ENCODE peak calls at places on chromosomes 12 and 14, in eight cellular contexts. N, T, E, K, P, O, Z and J are unnamed samples.

GRCh38 chr12:54993181-54993835 is 8.7 kb upstream of the TESPA1 start:
- DNase-seq in N (peak), T (peak), E (no peak), K (peak), P (no peak), O (peak), Z (peak), J (no peak)

GRCh38 chr14:91417134-91417982 is at the start of gene CCDC88C:
- DNase-seq in N (peak), T (peak), E (peak), K (no peak), P (peak), O (peak), Z (no peak), J (peak)

GRCh38 chr12:3534511-3534910 is 43.5 kb downstream of the PRMT8 start:
- DNase-seq in N (no peak), T (no peak), E (no peak), K (no peak), P (no peak), O (no peak), Z (no peak), J (no peak)

GRCh38 chr14:73241481-73242165 is 4.3 kb downstream of the PAPLN start:
- DNase-seq in N (no peak), T (no peak), E (no peak), K (no peak), P (no peak), O (no peak), Z (no peak), J (no peak)

GRCh38 chr14:53551862-53552261 is 398.7 kb upstream of the DDHD1 start:
- DNase-seq in N (no peak), T (no peak), E (no peak), K (no peak), P (no peak), O (no peak), Z (no peak), J (no peak)

GRCh38 chr12:109675411-109675810 is 38.2 kb upstream of the FAM222A start:
- DNase-seq in N (no peak), T (no peak), E (no peak), K (no peak), P (no peak), O (no peak), Z (no peak), J (no peak)

GRCh38 chr14:70698288-70698687 is 56.6 kb downstream of the TTC9 start:
- DNase-seq in N (no peak), T (peak), E (no peak), K (peak), P (no peak), O (peak), Z (peak), J (no peak)

GRCh38 chr12:7439579-7440505 is 4.1 kb downstream of the CD163L1 start:
- DNase-seq in N (no peak), T (no peak), E (peak), K (peak), P (peak), O (peak), Z (no peak), J (peak)

GRCh38 chr12:13152281-13152680 is 44.2 kb upstream of the EMP1 start:
- DNase-seq in N (peak), T (no peak), E (no peak), K (no peak), P (no peak), O (no peak), Z (peak), J (peak)

GRCh38 chr12:119910586-119910985 is 33.5 kb upstream of the CIT start:
- DNase-seq in N (no peak), T (no peak), E (no peak), K (no peak), P (no peak), O (no peak), Z (no peak), J (no peak)

GRCh38 chr14:73173092-73173735 is 36.9 kb downstream of the PSEN1 start:
- DNase-seq in N (no peak), T (peak), E (no peak), K (peak), P (no peak), O (peak), Z (no peak), J (no peak)

GRCh38 chr14:53011053-53011462 is 60.2 kb upstream of the FERMT2 start:
- DNase-seq in N (peak), T (peak), E (no peak), K (peak), P (peak), O (peak), Z (peak), J (peak)

GRCh38 chr12:116066381-116067230 is 210.9 kb downstream of the MED13L start:
- DNase-seq in N (peak), T (peak), E (no peak), K (peak), P (peak), O (peak), Z (no peak), J (peak)

GRCh38 chr12:64666054-64666914 is 56.0 kb downstream of the RASSF3 start:
- DNase-seq in N (no peak), T (peak), E (no peak), K (peak), P (no peak), O (no peak), Z (no peak), J (no peak)

GRCh38 chr12:65497645-65498044 is 219.2 kb downstream of the MSRB3 start:
- DNase-seq in N (no peak), T (no peak), E (no peak), K (no peak), P (no peak), O (no peak), Z (no peak), J (no peak)

GRCh38 chr12:121009744-121010143 is 6.5 kb downstream of the C12orf43 start:
- DNase-seq in N (no peak), T (peak), E (no peak), K (peak), P (no peak), O (peak), Z (no peak), J (no peak)

GRCh38 chr12:104490850-104491249 is 34.1 kb downstream of the CHST11 start:
- DNase-seq in N (no peak), T (no peak), E (no peak), K (no peak), P (no peak), O (no peak), Z (no peak), J (no peak)

GRCh38 chr12:81128930-81129554 is 51.2 kb downstream of the ACSS3 start:
- DNase-seq in N (no peak), T (peak), E (no peak), K (peak), P (no peak), O (peak), Z (peak), J (no peak)

GRCh38 chr12:65464930-65465329 is 186.4 kb downstream of the MSRB3 start:
- DNase-seq in N (no peak), T (peak), E (no peak), K (peak), P (no peak), O (no peak), Z (no peak), J (no peak)

GRCh38 chr14:93832665-93833064 is 44.4 kb upstream of the PRIMA1 start:
- DNase-seq in N (no peak), T (no peak), E (no peak), K (no peak), P (no peak), O (no peak), Z (no peak), J (no peak)

GRCh38 chr12:89345830-89346740 is 6.2 kb downstream of the DUSP6 start:
- DNase-seq in N (peak), T (peak), E (peak), K (peak), P (peak), O (no peak), Z (peak), J (peak)

GRCh38 chr14:92646952-92647461 is 101.4 kb downstream of the LGMN start:
- DNase-seq in N (no peak), T (peak), E (no peak), K (peak), P (no peak), O (peak), Z (no peak), J (no peak)

GRCh38 chr12:111268738-111269572 is 99.9 kb downstream of the PHETA1 start:
- DNase-seq in N (no peak), T (peak), E (no peak), K (no peak), P (no peak), O (no peak), Z (no peak), J (no peak)

GRCh38 chr14:50013198-50013918 is 103.0 kb downstream of the VCPKMT start:
- DNase-seq in N (no peak), T (peak), E (no peak), K (no peak), P (no peak), O (no peak), Z (no peak), J (no peak)

GRCh38 chr12:2960996-2961616 is 1.9 kb downstream of the TEAD4 start:
- DNase-seq in N (no peak), T (peak), E (no peak), K (peak), P (no peak), O (no peak), Z (no peak), J (no peak)

GRCh38 chr12:97323154-97323553 is 139.4 kb upstream of the RMST start:
- DNase-seq in N (no peak), T (no peak), E (no peak), K (no peak), P (no peak), O (no peak), Z (no peak), J (no peak)

GRCh38 chr12:91226951-91227350 is 44.3 kb upstream of the DCN start:
- DNase-seq in N (no peak), T (no peak), E (no peak), K (no peak), P (no peak), O (no peak), Z (no peak), J (no peak)

GRCh38 chr12:54584128-54584527 is 4.3 kb downstream of the PPP1R1A start:
- DNase-seq in N (no peak), T (no peak), E (no peak), K (no peak), P (no peak), O (no peak), Z (no peak), J (no peak)

GRCh38 chr12:106576848-106577247 is 6.0 kb upstream of the RFX4 start:
- DNase-seq in N (no peak), T (no peak), E (no peak), K (no peak), P (no peak), O (no peak), Z (no peak), J (no peak)

GRCh38 chr14:31025335-31026075 is at the start of gene AP4S1:
- DNase-seq in N (peak), T (peak), E (peak), K (no peak), P (peak), O (peak), Z (peak), J (peak)

GRCh38 chr14:75941030-75941429 is 40.8 kb downstream of the TGFB3 start:
- DNase-seq in N (no peak), T (no peak), E (no peak), K (peak), P (no peak), O (no peak), Z (peak), J (peak)

GRCh38 chr14:71004481-71004880 is 97.2 kb downstream of the PCNX1 start:
- DNase-seq in N (no peak), T (no peak), E (no peak), K (peak), P (no peak), O (no peak), Z (no peak), J (no peak)

GRCh38 chr12:93186621-93187020 is 191.1 kb upstream of the NUDT4 start:
- DNase-seq in N (no peak), T (no peak), E (no peak), K (no peak), P (no peak), O (no peak), Z (no peak), J (no peak)

GRCh38 chr12:55713721-55714120 is 2.1 kb upstream of the BLOC1S1 start:
- DNase-seq in N (no peak), T (peak), E (no peak), K (peak), P (no peak), O (peak), Z (no peak), J (no peak)

GRCh38 chr12:113200016-113200797 is 14.7 kb downstream of the RITA1 start:
- DNase-seq in N (no peak), T (no peak), E (no peak), K (no peak), P (no peak), O (no peak), Z (no peak), J (no peak)

GRCh38 chr14:58002618-58003017 is 136.7 kb upstream of the SLC35F4 start:
- DNase-seq in N (no peak), T (no peak), E (no peak), K (no peak), P (no peak), O (no peak), Z (no peak), J (no peak)

GRCh38 chr14:36690301-36691020 is 28.8 kb downstream of the PAX9 start:
- DNase-seq in N (no peak), T (peak), E (no peak), K (peak), P (no peak), O (peak), Z (no peak), J (no peak)

GRCh38 chr14:104822821-104823615 is 22.1 kb downstream of the ZBTB42 start:
- DNase-seq in N (no peak), T (no peak), E (peak), K (no peak), P (no peak), O (no peak), Z (no peak), J (no peak)

GRCh38 chr14:75283162-75283883 is 4.7 kb downstream of the FOS start:
- DNase-seq in N (no peak), T (no peak), E (no peak), K (peak), P (peak), O (peak), Z (no peak), J (no peak)

GRCh38 chr14:99524804-99525698 is 43.8 kb downstream of the CCNK start:
- DNase-seq in N (no peak), T (peak), E (no peak), K (peak), P (no peak), O (peak), Z (no peak), J (peak)
- TF ChIP-seq CTCF in N (no peak), T (peak), E (peak), K (peak), P (peak), O (peak), Z (no peak), J (no peak)

GRCh38 chr12:27618836-27619235 is 77.4 kb upstream of the REP15 start:
- DNase-seq in N (no peak), T (no peak), E (no peak), K (peak), P (no peak), O (no peak), Z (no peak), J (no peak)
- H3K27ac ChIP-seq in N (peak), T (peak), E (no peak), K (no peak), P (no peak), O (peak), Z (no peak), J (peak)

GRCh38 chr14:42429401-42429800 is 822.7 kb downstream of the LRFN5 start:
- DNase-seq in N (no peak), T (no peak), E (no peak), K (no peak), P (no peak), O (no peak), Z (no peak), J (no peak)
- H3K4me3 ChIP-seq in N (no peak), T (no peak), E (no peak), K (no peak), P (no peak), O (no peak), Z (no peak), J (no peak)

DNA sequence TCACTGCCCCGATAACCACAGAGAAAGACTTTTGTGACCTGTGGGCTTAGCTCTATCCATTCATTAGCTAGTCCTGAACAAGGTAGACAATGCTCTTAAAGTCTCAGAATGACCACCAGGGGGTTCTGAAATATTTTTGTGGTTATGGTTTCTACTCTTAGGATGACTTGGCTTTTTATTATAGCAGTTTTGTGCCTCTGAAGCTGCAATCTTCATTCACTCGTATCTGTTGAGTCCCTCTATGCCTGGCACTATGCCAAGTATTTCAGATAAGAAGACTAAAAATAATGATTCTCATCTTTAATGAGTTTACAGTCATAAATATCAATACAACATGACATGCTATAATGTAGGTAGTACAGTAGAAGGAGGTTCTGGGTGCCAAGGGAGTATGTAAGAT is 130.8 kb upstream of the TRHDE start:
- DNase-seq in N (no peak), T (peak), E (no peak), K (peak), P (no peak), O (peak), Z (no peak), J (no peak)
- TF ChIP-seq CTCF in N (no peak), T (peak), E (peak), K (peak), P (no peak), O (no peak), Z (no peak), J (no peak)

GRCh38 chr14:34035934-34036250 is 85.0 kb upstream of the EGLN3 start:
- DNase-seq in N (no peak), T (no peak), E (no peak), K (no peak), P (no peak), O (no peak), Z (no peak), J (no peak)
- H3K27ac ChIP-seq in N (no peak), T (no peak), E (peak), K (no peak), P (peak), O (peak), Z (peak), J (peak)

DNA sequence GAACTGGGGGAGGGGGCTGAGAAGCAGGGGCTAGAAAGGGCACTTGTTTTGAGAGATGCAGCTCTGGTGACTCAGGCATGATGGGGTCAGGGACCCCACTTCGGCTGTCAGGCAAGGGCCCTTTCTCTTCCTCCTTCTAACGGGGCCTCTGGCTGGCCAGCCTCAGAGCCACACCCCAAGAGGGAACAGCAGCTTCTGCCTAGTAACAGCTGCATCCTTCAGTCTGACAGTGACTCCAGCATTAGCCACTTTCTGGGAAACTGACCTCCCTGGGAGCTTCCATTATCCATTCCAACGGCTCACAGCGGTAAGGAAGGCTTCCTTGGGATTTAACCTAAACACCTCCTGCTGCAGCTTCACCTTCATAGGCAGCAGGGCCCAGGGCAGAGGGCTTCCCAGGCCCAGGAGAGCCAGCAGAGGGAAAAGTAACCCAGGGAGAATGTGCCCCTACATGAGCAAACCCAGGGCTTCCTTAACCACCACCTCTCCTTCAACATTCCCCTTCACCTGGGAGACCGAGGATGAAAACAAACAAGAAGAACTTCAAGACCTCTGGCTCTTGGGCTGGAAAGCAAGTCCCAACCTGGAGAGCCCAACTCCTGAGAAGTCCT is 2.7 kb downstream of the NCKAP5L start:
- DNase-seq in N (peak), T (no peak), E (no peak), K (peak), P (peak), O (no peak), Z (peak), J (peak)
- H3K4me3 ChIP-seq in N (no peak), T (no peak), E (no peak), K (no peak), P (peak), O (no peak), Z (peak), J (peak)

GRCh38 chr14:99574099-99574880 is 29.7 kb downstream of the CCDC85C start:
- DNase-seq in N (no peak), T (peak), E (no peak), K (peak), P (peak), O (peak), Z (no peak), J (no peak)

GRCh38 chr14:99576304-99576703 is 27.7 kb downstream of the CCDC85C start:
- DNase-seq in N (no peak), T (peak), E (no peak), K (no peak), P (no peak), O (peak), Z (no peak), J (no peak)

GRCh38 chr14:99573436-99574098 is 30.4 kb downstream of the CCDC85C start:
- DNase-seq in N (no peak), T (no peak), E (no peak), K (no peak), P (no peak), O (no peak), Z (no peak), J (no peak)

GRCh38 chr14:99576761-99577705 is 27.0 kb downstream of the CCDC85C start:
- DNase-seq in N (no peak), T (no peak), E (no peak), K (no peak), P (no peak), O (no peak), Z (no peak), J (no peak)

DNA sequence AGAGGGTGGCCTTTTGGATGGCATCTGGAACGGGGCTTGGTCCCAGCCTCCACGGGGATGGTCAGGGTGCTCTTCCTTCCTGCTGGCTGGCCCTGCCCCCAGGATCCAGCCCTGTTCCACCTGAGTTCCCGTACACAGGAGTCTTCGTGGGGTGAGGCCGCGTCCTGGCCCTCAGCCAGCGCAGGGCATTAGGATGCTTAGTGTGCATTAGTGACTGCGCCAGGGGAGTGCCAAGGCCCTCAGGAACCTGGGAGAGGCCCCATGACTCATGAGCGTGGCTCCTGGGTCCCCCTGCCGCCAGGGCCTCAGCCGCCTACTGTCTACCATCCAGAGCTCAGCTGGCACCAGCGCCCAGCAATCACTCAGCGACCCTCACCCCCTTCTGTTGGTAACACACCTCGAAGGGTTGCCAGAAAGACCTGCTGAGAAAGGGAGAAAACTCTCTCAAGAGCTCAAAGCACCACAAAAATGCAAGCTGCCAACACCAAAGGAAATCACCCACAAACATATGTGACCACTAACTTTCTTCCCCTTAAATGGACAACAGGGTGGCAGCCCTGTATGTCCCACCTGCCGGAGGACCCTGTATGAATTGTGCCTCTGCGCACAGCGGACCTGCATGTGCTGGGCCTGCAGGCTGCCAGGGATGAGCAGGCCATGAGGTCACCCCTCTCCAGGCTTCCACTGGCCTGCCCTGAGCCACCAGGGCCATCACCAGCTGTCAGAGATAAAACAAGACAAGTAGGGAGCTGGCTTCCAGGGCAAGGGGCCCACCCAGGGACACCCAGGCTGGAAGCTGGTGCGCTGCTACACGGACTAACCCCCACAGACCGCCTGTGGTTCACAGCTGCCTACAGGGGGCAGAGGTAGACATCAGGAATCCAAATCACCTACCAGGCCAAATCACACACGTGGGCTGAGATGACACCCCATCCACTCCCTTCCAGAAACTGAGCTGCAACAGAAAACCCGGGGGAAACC is 28.7 kb downstream of the CCDC85C start:
- DNase-seq in N (no peak), T (peak), E (peak), K (peak), P (peak), O (peak), Z (no peak), J (no peak)
- TF ChIP-seq CTCF in N (no peak), T (peak), E (no peak), K (no peak), P (peak), O (peak), Z (peak), J (no peak)